ENCODE peak calls at places on chromosomes 16 and 17, in nine cellular contexts. W is NCI-H2107; N is skeletal muscle cell; Q is NCI-H460; K is NCI-H2171 treated with DMSO at 0.1 percent for 48 hours; D is activated naive CD4-positive, alpha-beta T cell treated with anti-CD3 and anti-CD28 coated beads for 36 hours; H is globus pallidus; I is IMR-90; G is AG04450. B is an unnamed sample.

GRCh38 chr16:9081183-9081582 is 10.3 kb upstream of the HAPSTR1 start:
- DNase-seq in D (no peak), I (peak; percentile 33), K (no peak), G (no peak), N (no peak), H (no peak), Q (no peak), W (no peak), B (peak; percentile 90)

GRCh38 chr17:11539637-11540036 is 58.6 kb upstream of the DNAH9 start:
- DNase-seq in K (no peak), H (no peak), W (no peak), I (no peak), N (no peak), G (no peak), D (no peak), Q (no peak), B (no peak)

GRCh38 chr16:25135239-25135878 is 23.8 kb downstream of the LCMT1 start:
- DNase-seq in W (no peak), H (no peak), Q (peak; percentile 7), G (peak; percentile 63), D (no peak), N (peak; percentile 12), K (peak; percentile 78), I (peak; percentile 83), B (no peak)

GRCh38 chr16:66898207-66898606 is 17.9 kb downstream of the PDP2 start:
- DNase-seq in D (no peak), W (no peak), G (no peak), N (no peak), I (peak; percentile 77), H (no peak), Q (no peak), K (no peak), B (no peak)

GRCh38 chr17:12519956-12520594 is 145.6 kb upstream of the MYOCD start:
- DNase-seq in Q (no peak), W (no peak), N (no peak), I (no peak), G (no peak), K (no peak), D (no peak), H (no peak), B (no peak)

GRCh38 chr17:71855000-71855399 is 265.8 kb upstream of the SOX9 start:
- DNase-seq in I (no peak), K (no peak), N (no peak), D (no peak), Q (no peak), W (no peak), G (no peak), H (no peak), B (no peak)

GRCh38 chr16:69917739-69918138 is 33.4 kb upstream of the CLEC18A start:
- DNase-seq in I (peak; percentile 99), G (peak; percentile 86), W (no peak), Q (peak; percentile 93), D (no peak), H (no peak), K (no peak), N (peak; percentile 95), B (no peak)

GRCh38 chr17:13646411-13646810 is 44.7 kb upstream of the HS3ST3A1 start:
- DNase-seq in H (no peak), W (no peak), I (peak; percentile 28), D (no peak), G (no peak), K (no peak), N (no peak), Q (no peak), B (no peak)

GRCh38 chr17:82862758-82863645 is 23.2 kb upstream of the ZNF750 start:
- DNase-seq in N (no peak), H (no peak), K (no peak), I (no peak), D (no peak), G (no peak), W (no peak), Q (no peak), B (no peak)

GRCh38 chr17:78839173-78839761 is 1.3 kb downstream of the USP36 start:
- DNase-seq in H (no peak), Q (no peak), I (peak; percentile 86), D (peak; percentile 32), G (no peak), W (no peak), K (no peak), N (no peak), B (no peak)

GRCh38 chr16:85391769-85392583 is 221.1 kb upstream of the GSE1 start:
- DNase-seq in W (no peak), N (no peak), K (peak; percentile 57), I (peak; percentile 17), G (no peak), H (no peak), Q (no peak), D (peak; percentile 3), B (no peak)

GRCh38 chr17:44745301-44745700 is 13.5 kb upstream of the ADAM11 start:
- DNase-seq in H (no peak), N (no peak), I (no peak), D (no peak), W (no peak), K (no peak), Q (no peak), G (no peak), B (no peak)

GRCh38 chr17:68759343-68760140 is 158.4 kb upstream of the FAM20A start:
- DNase-seq in I (peak; percentile 93), K (peak; percentile 86), W (peak; percentile 86), G (peak; percentile 86), H (peak; percentile 85), D (peak; percentile 85), N (no peak), Q (peak; percentile 93), B (peak; percentile 89)

GRCh38 chr17:79124513-79125209 is 50.0 kb downstream of the ENGASE start:
- DNase-seq in N (no peak), W (no peak), I (no peak), H (no peak), Q (no peak), G (no peak), K (no peak), D (no peak), B (no peak)

GRCh38 chr17:27466376-27466747 is 10.1 kb downstream of the KSR1 start:
- DNase-seq in K (no peak), W (no peak), D (peak; percentile 66), G (no peak), N (no peak), I (no peak), Q (no peak), H (no peak), B (no peak)

GRCh38 chr16:31269541-31269940 is 9.8 kb downstream of the ITGAM start:
- DNase-seq in H (no peak), Q (no peak), I (no peak), D (no peak), N (no peak), K (no peak), W (no peak), G (no peak), B (no peak)

GRCh38 chr16:27462200-27462845 is 60.3 kb downstream of the IL21R start:
- DNase-seq in K (no peak), H (no peak), G (no peak), I (no peak), D (no peak), N (no peak), W (no peak), Q (no peak), B (no peak)

GRCh38 chr16:48156790-48157209 is 1.0 kb upstream of the ABCC12 start:
- DNase-seq in K (peak; percentile 63), N (peak; percentile 58), D (peak; percentile 91), I (peak; percentile 85), G (peak; percentile 68), H (peak; percentile 37), W (peak; percentile 61), Q (peak; percentile 64), B (peak; percentile 65)

GRCh38 chr17:43732961-43733360 is 25.6 kb downstream of the SOST start:
- DNase-seq in G (peak; percentile 55), Q (no peak), N (peak; percentile 38), D (no peak), H (no peak), K (no peak), W (no peak), I (peak; percentile 87), B (no peak)

GRCh38 chr16:12087901-12088364 is 111.4 kb downstream of the SNX29 start:
- DNase-seq in Q (no peak), I (no peak), K (peak; percentile 7), W (no peak), D (peak; percentile 20), N (no peak), H (no peak), G (no peak), B (no peak)

B was measured in MV-4-11.